ENCODE peak calls at places on chromosome 19, in eight cellular contexts. D, N, T, H, I, W, Q and V are unnamed samples.
A peak's percentile ranks its signal among the peaks of the same experiment; 100 is the strongest.

GRCh38 chr19:46970815-46971214 is 48.8 kb upstream of the NPAS1 start:
- DNase-seq in D (no peak), N (no peak), T (no peak), H (no peak), I (no peak), W (peak; percentile 23), Q (no peak), V (peak; percentile 94)

GRCh38 chr19:11692127-11692790 is 46.5 kb downstream of the ZNF823 start:
- DNase-seq in D (no peak), N (no peak), T (no peak), H (no peak), I (no peak), W (no peak), Q (no peak), V (no peak)

GRCh38 chr19:29480507-29480906 is 45.3 kb upstream of the VSTM2B start:
- DNase-seq in D (peak; percentile 15), N (no peak), T (no peak), H (no peak), I (no peak), W (no peak), Q (no peak), V (no peak)

GRCh38 chr19:7533281-7533819 is 2.2 kb upstream of the PNPLA6 start:
- DNase-seq in D (peak; percentile 51), N (no peak), T (no peak), H (peak; percentile 72), I (no peak), W (peak; percentile 91), Q (peak; percentile 79), V (no peak)

GRCh38 chr19:7748756-7749155 is 1.4 kb upstream of the CD209 start:
- DNase-seq in D (no peak), N (no peak), T (no peak), H (no peak), I (peak; percentile 25), W (no peak), Q (peak; percentile 16), V (no peak)

GRCh38 chr19:35019144-35019543 is 11.1 kb upstream of the SCN1B start:
- DNase-seq in D (no peak), N (no peak), T (no peak), H (no peak), I (no peak), W (no peak), Q (no peak), V (no peak)

GRCh38 chr19:4878491-4878968 is 11.1 kb upstream of the PLIN3 start:
- DNase-seq in D (no peak), N (no peak), T (no peak), H (no peak), I (no peak), W (no peak), Q (no peak), V (no peak)

GRCh38 chr19:41116261-41116660 is 2.0 kb downstream of the CYP2F1 start:
- DNase-seq in D (no peak), N (no peak), T (no peak), H (no peak), I (no peak), W (peak; percentile 31), Q (no peak), V (no peak)

GRCh38 chr19:2170219-2170618 is 6.5 kb downstream of the DOT1L start:
- DNase-seq in D (no peak), N (no peak), T (no peak), H (no peak), I (no peak), W (no peak), Q (no peak), V (no peak)

GRCh38 chr19:35739275-35740107 is 2.8 kb downstream of the IGFLR1 start:
- DNase-seq in D (no peak), N (no peak), T (no peak), H (no peak), I (no peak), W (peak; percentile 82), Q (no peak), V (no peak)

GRCh38 chr19:42252365-42253244 is 2.3 kb downstream of the ERF start:
- DNase-seq in D (no peak), N (no peak), T (peak; percentile 28), H (peak; percentile 56), I (no peak), W (peak; percentile 80), Q (peak; percentile 68), V (no peak)

GRCh38 chr19:32809254-32809653 is 60.3 kb downstream of the SLC7A9 start:
- DNase-seq in D (no peak), N (no peak), T (no peak), H (no peak), I (no peak), W (no peak), Q (no peak), V (no peak)

GRCh38 chr19:41377977-41378707 is 1.8 kb downstream of the TMEM91 start:
- DNase-seq in D (no peak), N (no peak), T (peak; percentile 74), H (no peak), I (no peak), W (no peak), Q (no peak), V (no peak)

GRCh38 chr19:8902520-8902919 is 70.3 kb downstream of the MBD3L1 start:
- DNase-seq in D (no peak), N (no peak), T (no peak), H (no peak), I (no peak), W (no peak), Q (no peak), V (no peak)

GRCh38 chr19:54517483-54517882 is 14.9 kb downstream of the LAIR2 start:
- DNase-seq in D (peak; percentile 33), N (no peak), T (no peak), H (no peak), I (peak; percentile 63), W (no peak), Q (peak; percentile 46), V (no peak)

GRCh38 chr19:690203-690602 is 5.0 kb downstream of the PRSS57 start:
- DNase-seq in D (no peak), N (no peak), T (no peak), H (no peak), I (no peak), W (peak; percentile 71), Q (no peak), V (no peak)

GRCh38 chr19:5967994-5968430 is 9.9 kb downstream of the RANBP3 start:
- DNase-seq in D (peak; percentile 65), N (no peak), T (no peak), H (no peak), I (no peak), W (peak; percentile 58), Q (peak; percentile 90), V (no peak)

GRCh38 chr19:372306-372890 is 27.8 kb upstream of the MIER2 start:
- DNase-seq in D (no peak), N (no peak), T (no peak), H (peak; percentile 46), I (no peak), W (no peak), Q (peak; percentile 90), V (peak; percentile 39)

GRCh38 chr19:31985001-31985605 is 360.3 kb upstream of the ZNF507 start:
- DNase-seq in D (peak; percentile 19), N (no peak), T (no peak), H (no peak), I (no peak), W (no peak), Q (no peak), V (no peak)

DNA sequence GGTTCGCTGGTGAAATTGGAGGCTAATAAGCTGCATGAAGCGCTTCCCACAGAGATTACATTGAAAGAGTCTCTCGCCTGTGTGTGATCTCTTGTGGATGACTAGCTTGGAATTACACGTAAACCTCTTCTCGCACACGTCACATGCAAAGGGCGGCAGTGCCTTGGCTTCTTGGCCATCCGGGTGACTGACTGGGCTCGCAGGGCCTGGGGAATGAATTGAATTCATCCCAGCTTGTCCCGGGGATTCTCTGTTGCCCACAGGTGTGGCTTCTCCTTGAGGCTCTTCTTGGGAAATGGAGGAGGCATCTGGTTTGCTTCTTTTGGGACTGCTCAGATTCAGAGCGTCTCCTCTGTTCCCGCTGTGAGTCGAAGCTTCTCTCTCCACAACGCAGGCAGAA is 19.8 kb downstream of the ZSCAN5C start:
- DNase-seq in D (no peak), N (no peak), T (no peak), H (no peak), I (no peak), W (no peak), Q (no peak), V (no peak)
- TF ChIP-seq CTCF in D (no peak), N (no peak), T (no peak), H (no peak), I (no peak), W (no peak), Q (peak; percentile 5), V (no peak)

DNA sequence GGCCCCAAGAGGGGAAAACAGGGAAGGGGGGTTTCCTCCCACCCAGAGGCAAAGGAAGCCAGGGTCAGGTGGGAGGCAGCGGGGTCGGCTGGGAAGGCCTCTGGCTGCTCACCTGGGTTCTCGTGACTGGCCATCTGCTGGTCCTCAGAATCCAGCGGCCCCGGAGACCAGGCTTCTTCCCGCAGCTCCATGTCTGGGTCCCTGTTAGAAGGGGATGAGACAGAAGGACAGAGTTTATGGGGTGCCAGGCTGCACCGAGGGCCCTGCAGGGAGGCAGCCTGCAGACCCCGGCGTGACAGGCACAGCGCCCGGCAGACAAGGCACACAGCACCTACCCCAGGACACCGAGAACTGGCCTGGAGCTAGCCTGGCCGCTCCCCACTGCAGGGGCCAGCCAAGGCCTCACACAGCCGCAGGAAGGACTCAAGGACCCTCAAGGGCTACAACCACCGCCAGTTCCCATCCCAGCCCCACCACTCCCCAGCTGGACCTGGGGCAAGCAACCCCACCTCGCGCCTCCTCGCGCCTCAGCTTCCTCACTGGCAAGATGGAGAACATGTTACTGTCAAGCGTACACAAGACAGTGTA is 18.0 kb downstream of the ZNF787 start:
- DNase-seq in D (no peak), N (no peak), T (no peak), H (no peak), I (no peak), W (no peak), Q (no peak), V (no peak)
- H3K36me3 ChIP-seq in D (no peaks in the 10 kb centered on the region), N (peaks cover 19% of the 10 kb centered on the region), T (peaks cover 26% of the 10 kb centered on the region), H (peaks cover 43% of the 10 kb centered on the region), I (no peaks in the 10 kb centered on the region), W (peaks cover 2% of the 10 kb centered on the region), Q (no peaks in the 10 kb centered on the region), V (peaks cover 16% of the 10 kb centered on the region)

GRCh38 chr19:18393836-18394235 is 3.6 kb downstream of the LRRC25 start:
- DNase-seq in D (no peak), N (no peak), T (no peak), H (no peak), I (no peak), W (no peak), Q (peak; percentile 38), V (no peak)
- H3K4me3 ChIP-seq in D (no peak overlapping the region), N (peak overlapping the region; percentile 24), T (no peak overlapping the region), H (no peak overlapping the region), I (peak overlapping the region; percentile 18), W (no peak overlapping the region), Q (no peak overlapping the region), V (no peak overlapping the region)

GRCh38 chr19:16383584-16384161 is 59.0 kb downstream of the KLF2 start:
- DNase-seq in D (no peak), N (no peak), T (no peak), H (peak; percentile 47), I (no peak), W (peak; percentile 84), Q (no peak), V (no peak)
- TF ChIP-seq CTCF in D (no peak), N (no peak), T (no peak), H (no peak), I (no peak), W (no peak), Q (peak; percentile 1), V (no peak)